ENCODE peak calls at places on chromosomes 13 and 19, in six cellular contexts. B is IMR-90, V is mesenchymal stem cell, Z is neuronal stem cell, K is trophoblast cell, P is H1. H is an unnamed sample.

GRCh38 chr19:51439021-51439465 is 19.2 kb downstream of the SIGLEC8 start:
- DNase-seq in P (no peak), B (no peak), V (no peak), Z (no peak), K (no peak), H (peak)

GRCh38 chr13:50735071-50735470 is 108.4 kb downstream of the DLEU7 start:
- DNase-seq in V (no peak), Z (no peak), B (no peak), P (no peak), K (no peak), H (no peak)

GRCh38 chr19:28065026-28065425 is 1147.9 kb downstream of the UQCRFS1 start:
- DNase-seq in P (no peak), Z (no peak), B (no peak), K (no peak), V (no peak), H (no peak)

GRCh38 chr19:6516018-6516658 is 14.0 kb upstream of the TUBB4A start:
- DNase-seq in B (peak), K (peak), V (peak), P (peak), Z (peak), H (peak)

GRCh38 chr13:113897161-113897560 is 33.3 kb upstream of the GAS6 start:
- DNase-seq in Z (no peak), P (no peak), B (peak), K (peak), V (peak), H (no peak)

GRCh38 chr19:45451181-45451849 is 16.5 kb upstream of the FOSB start:
- DNase-seq in Z (no peak), V (peak), K (peak), P (no peak), B (peak), H (no peak)

GRCh38 chr13:35771898-35772297 is 295.4 kb upstream of the MAB21L1 start:
- DNase-seq in V (peak), P (peak), Z (no peak), B (peak), K (peak), H (no peak)

GRCh38 chr19:30873003-30873402 is 476.2 kb downstream of the TSHZ3 start:
- DNase-seq in K (no peak), P (no peak), Z (no peak), B (no peak), V (no peak), H (peak)

GRCh38 chr13:98565726-98566577 is 11.0 kb downstream of the STK24 start:
- DNase-seq in B (no peak), P (no peak), V (no peak), Z (no peak), K (no peak), H (no peak)

GRCh38 chr13:71913717-71914116 is 46.7 kb upstream of the DACH1 start:
- DNase-seq in B (no peak), P (no peak), Z (no peak), V (no peak), K (no peak), H (no peak)

GRCh38 chr19:54792814-54793213 is 10.6 kb upstream of the KIR2DL4 start:
- DNase-seq in B (no peak), K (no peak), Z (no peak), V (no peak), P (no peak), H (no peak)

GRCh38 chr19:8695911-8696310 is 2.7 kb downstream of the ACTL9 start:
- DNase-seq in P (no peak), B (no peak), V (no peak), K (no peak), Z (no peak), H (no peak)

GRCh38 chr13:46521921-46522691 is 30.9 kb upstream of the LRCH1 start:
- DNase-seq in P (no peak), K (no peak), V (no peak), B (no peak), Z (no peak), H (no peak)

GRCh38 chr13:112740502-112741131 is 50.8 kb downstream of the ATP11A start:
- DNase-seq in Z (no peak), V (peak), P (no peak), K (peak), B (peak), H (no peak)

GRCh38 chr13:23504188-23504587 is 66.0 kb upstream of the TNFRSF19 start:
- DNase-seq in Z (no peak), K (no peak), V (no peak), P (no peak), B (peak), H (no peak)
- H3K14ac ChIP-seq in Z (no peak), K (peak), V (no peak), P (no peak), B (peak), H (no peak)

GRCh38 chr19:13966684-13967128 is 14.4 kb downstream of the DCAF15 start:
- DNase-seq in Z (no peak), B (no peak), V (no peak), P (no peak), K (no peak), H (no peak)
- H4K91ac ChIP-seq in Z (no peak), B (no peak), V (no peak), P (no peak), K (no peak), H (no peak)

GRCh38 chr13:109981000-109981399 is 194.6 kb upstream of the IRS2 start:
- DNase-seq in Z (no peak), B (no peak), V (no peak), K (no peak), P (no peak), H (no peak)
- H3K14ac ChIP-seq in Z (no peak), B (no peak), V (no peak), K (no peak), P (no peak), H (no peak)

GRCh38 chr13:31016342-31017325 is 84.2 kb downstream of the TEX26 start:
- DNase-seq in B (no peak), V (no peak), P (no peak), K (no peak), Z (no peak), H (no peak)

GRCh38 chr13:31022491-31022890 is 90.0 kb downstream of the TEX26 start:
- DNase-seq in Z (no peak), P (no peak), V (no peak), B (no peak), K (no peak), H (no peak)

GRCh38 chr13:31018511-31018910 is 86.1 kb downstream of the TEX26 start:
- DNase-seq in P (no peak), K (no peak), B (no peak), V (no peak), Z (no peak), H (no peak)

GRCh38 chr13:31023126-31023525 is 90.7 kb downstream of the TEX26 start:
- DNase-seq in Z (no peak), V (no peak), P (no peak), B (no peak), K (no peak), H (no peak)

DNA sequence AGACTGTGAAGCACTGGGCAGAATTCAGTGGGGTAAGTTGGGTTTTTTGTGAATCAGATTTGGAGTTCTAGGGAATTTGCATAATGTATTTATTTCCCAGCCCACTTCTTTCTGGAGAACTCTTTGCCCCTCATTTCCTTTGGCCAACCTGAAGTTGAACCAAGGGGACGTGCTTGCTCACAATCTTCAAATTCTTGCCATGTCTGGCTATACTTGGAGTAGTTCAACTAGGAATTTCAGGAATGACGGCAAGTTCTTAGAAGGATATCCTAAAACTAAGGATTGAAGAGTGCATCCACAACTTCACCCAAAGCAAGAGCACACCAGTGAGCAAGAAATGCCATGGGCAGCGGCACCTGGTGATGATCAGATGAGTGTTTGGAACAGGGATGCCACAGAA is 88.5 kb downstream of the TEX26 start:
- DNase-seq in P (no peak), V (no peak), B (no peak), Z (no peak), K (peak), H (no peak)
- H4K91ac ChIP-seq in P (no peak), V (no peak), B (no peak), Z (no peak), K (no peak), H (no peak)

DNA sequence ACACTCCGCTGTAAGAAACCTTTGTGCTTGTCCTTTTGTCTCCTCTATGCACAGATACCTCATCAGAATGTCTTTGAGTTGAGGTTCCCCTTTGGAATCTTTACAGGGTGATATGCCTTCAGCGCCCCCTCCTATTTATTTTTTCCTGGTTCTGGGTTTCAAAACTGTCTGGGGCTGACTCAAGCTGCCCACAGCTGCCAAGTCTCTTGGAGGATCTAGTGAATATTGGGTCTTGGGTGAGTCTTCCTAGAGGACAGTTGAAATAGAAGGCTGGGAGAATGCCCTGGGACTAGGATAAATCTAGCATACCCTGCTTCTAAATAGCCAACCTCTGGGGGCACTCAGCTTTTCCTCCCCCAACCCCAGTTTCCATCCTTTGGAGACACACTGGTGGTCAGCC is 945 bp downstream of the ZNF136 start:
- DNase-seq in K (peak), V (peak), B (peak), P (no peak), Z (no peak), H (no peak)
- H3K14ac ChIP-seq in K (no peak), V (no peak), B (peak), P (no peak), Z (no peak), H (no peak)

DNA sequence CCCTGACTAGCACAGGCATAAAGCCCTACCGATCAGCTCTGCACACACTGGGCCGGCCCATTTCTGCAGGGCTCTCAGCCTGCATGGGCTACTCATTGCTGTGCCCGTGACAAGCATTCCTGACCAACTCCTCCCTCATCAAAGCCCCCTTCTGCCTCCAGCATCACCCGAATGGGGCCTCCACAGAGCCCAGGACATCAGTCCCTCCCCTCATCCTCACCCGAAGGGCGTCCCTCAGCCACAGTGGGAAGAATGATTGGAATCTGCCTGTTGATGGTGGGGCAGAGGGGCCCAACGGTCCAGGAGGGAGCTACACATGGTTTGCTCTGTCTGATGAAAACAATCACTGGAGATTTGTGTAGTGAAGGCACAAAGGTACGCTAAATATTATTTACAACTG is 43.8 kb downstream of the SERP2 start:
- DNase-seq in B (no peak), K (no peak), V (no peak), P (no peak), Z (no peak), H (no peak)
- H4K91ac ChIP-seq in B (no peak), K (no peak), V (no peak), P (no peak), Z (no peak), H (no peak)